ENCODE peak calls at places on chromosomes 1 and 21, in four cellular contexts. K, U, V and B are unnamed samples.

GRCh38 chr1:151716771-151717631 is at the start of gene CELF3:
- DNase-seq in K (peak; percentile 74), U (no peak), V (no peak), B (peak; percentile 60)

GRCh38 chr1:26970810-26971209 is 10.5 kb upstream of the KDF1 start:
- DNase-seq in K (no peak), U (no peak), V (no peak), B (no peak)

GRCh38 chr1:10608690-10609089 is 133.9 kb downstream of the PEX14 start:
- DNase-seq in K (no peak), U (no peak), V (no peak), B (no peak)

GRCh38 chr1:215022204-215022603 is 60.3 kb upstream of the KCNK2 start:
- DNase-seq in K (no peak), U (no peak), V (no peak), B (no peak)

GRCh38 chr1:211522804-211523203 is 30.8 kb upstream of the RD3 start:
- DNase-seq in K (peak; percentile 39), U (no peak), V (no peak), B (no peak)

GRCh38 chr1:59083946-59084865 is 212.7 kb upstream of the FGGY start:
- DNase-seq in K (peak; percentile 35), U (no peak), V (peak; percentile 15), B (no peak)

GRCh38 chr1:32351859-32352745 is 10.2 kb downstream of the FAM229A start:
- DNase-seq in K (peak; percentile 63), U (no peak), V (peak; percentile 45), B (no peak)

GRCh38 chr1:66532214-66532613 is 1.7 kb upstream of the SGIP1 start:
- DNase-seq in K (no peak), U (no peak), V (no peak), B (no peak)

GRCh38 chr1:84297546-84298244 is 3.8 kb upstream of the SAMD13 start:
- DNase-seq in K (no peak), U (no peak), V (no peak), B (no peak)

GRCh38 chr1:82931051-82931450 is 1067.9 kb downstream of the TTLL7 start:
- DNase-seq in K (no peak), U (no peak), V (no peak), B (no peak)

GRCh38 chr1:1222575-1223225 is 8.7 kb upstream of the TNFRSF4 start:
- DNase-seq in K (no peak), U (no peak), V (no peak), B (no peak)

GRCh38 chr1:43764581-43764980 is 57.2 kb downstream of the ST3GAL3 start:
- DNase-seq in K (peak; percentile 19), U (no peak), V (no peak), B (no peak)

GRCh38 chr21:32894321-32894720 is 122.8 kb upstream of the PAXBP1 start:
- DNase-seq in K (no peak), U (no peak), V (no peak), B (no peak)

GRCh38 chr1:94705755-94706154 is 114.4 kb upstream of the SLC44A3 start:
- DNase-seq in K (no peak), U (no peak), V (no peak), B (no peak)

GRCh38 chr21:26683996-26684395 is 110.9 kb upstream of the CYYR1 start:
- DNase-seq in K (no peak), U (no peak), V (no peak), B (no peak)

GRCh38 chr21:31566611-31567010 is 92.9 kb upstream of the SOD1 start:
- DNase-seq in K (peak; percentile 60), U (no peak), V (no peak), B (no peak)

GRCh38 chr1:206631085-206631509 is 4.2 kb upstream of the DYRK3 start:
- DNase-seq in K (peak; percentile 94), U (no peak), V (peak; percentile 75), B (peak; percentile 71)

GRCh38 chr1:168737446-168737845 is 8.4 kb upstream of the DPT start:
- DNase-seq in K (no peak), U (no peak), V (no peak), B (no peak)

GRCh38 chr1:77536813-77537212 is 145.6 kb downstream of the ZZZ3 start:
- DNase-seq in K (no peak), U (peak; percentile 64), V (peak; percentile 67), B (no peak)

GRCh38 chr1:3552751-3553150 is 58.6 kb downstream of the MEGF6 start:
- DNase-seq in K (no peak), U (no peak), V (no peak), B (no peak)

GRCh38 chr1:178465011-178465410 is 31.8 kb downstream of the CLEC20A start:
- DNase-seq in K (no peak), U (no peak), V (no peak), B (no peak)

GRCh38 chr1:115164484-115164883 is 75.2 kb upstream of the TSPAN2 start:
- DNase-seq in K (no peak), U (no peak), V (no peak), B (no peak)

GRCh38 chr1:170680428-170680827 is 16.5 kb downstream of the PRRX1 start:
- DNase-seq in K (no peak), U (no peak), V (no peak), B (no peak)

GRCh38 chr1:44640178-44640865 is 34.0 kb downstream of the TMEM53 start:
- DNase-seq in K (peak; percentile 32), U (no peak), V (no peak), B (no peak)

GRCh38 chr1:96710708-96711477 is 10.7 kb upstream of the PTBP2 start:
- DNase-seq in K (no peak), U (peak; percentile 3), V (no peak), B (no peak)

GRCh38 chr1:240524356-240525071 is 87.4 kb downstream of the GREM2 start:
- DNase-seq in K (no peak), U (no peak), V (no peak), B (no peak)

GRCh38 chr1:209831615-209832014 is 3.8 kb downstream of the UTP25 start:
- DNase-seq in K (no peak), U (peak; percentile 21), V (no peak), B (no peak)

GRCh38 chr1:6447016-6447817 is 18.8 kb downstream of the TNFRSF25 start:
- DNase-seq in K (no peak), U (no peak), V (no peak), B (no peak)

GRCh38 chr21:41804381-41804780 is 37.5 kb upstream of the RIPK4 start:
- DNase-seq in K (no peak), U (no peak), V (no peak), B (no peak)